ENCODE peak calls at places on chromosomes 7 and 10, in nine cellular contexts. One of them, this sample, is unnamed.

GRCh38 chr10:44569193-44570091 is 184.5 kb upstream of the CXCL12 start:
- DNase-seq in IMR-90: peak; percentile 89
- DNase-seq in transverse colon: no peak
- DNase-seq in K562: no peak
- DNase-seq in stomach: no peak
- DNase-seq in prostate gland: no peak
- DNase-seq in A549: no peak
- DNase-seq in tibial nerve: no peak
- DNase-seq in esophagus squamous epithelium: no peak
- DNase-seq in this sample: peak; percentile 18

GRCh38 chr7:66867198-66867790 is 53.7 kb upstream of the TMEM248 start:
- DNase-seq in esophagus squamous epithelium: no peak
- DNase-seq in prostate gland: no peak
- DNase-seq in tibial nerve: no peak
- DNase-seq in K562: no peak
- DNase-seq in transverse colon: no peak
- DNase-seq in IMR-90: no peak
- DNase-seq in stomach: no peak
- DNase-seq in A549: no peak
- DNase-seq in this sample: no peak

GRCh38 chr7:1501487-1502270 is 2.5 kb downstream of the INTS1 start:
- DNase-seq in K562: no peak
- DNase-seq in A549: no peak
- DNase-seq in stomach: no peak
- DNase-seq in prostate gland: no peak
- DNase-seq in tibial nerve: no peak
- DNase-seq in IMR-90: no peak
- DNase-seq in esophagus squamous epithelium: no peak
- DNase-seq in transverse colon: no peak
- DNase-seq in this sample: no peak

GRCh38 chr10:28311104-28311503 is 8.2 kb upstream of the MPP7 start:
- DNase-seq in transverse colon: no peak
- DNase-seq in tibial nerve: no peak
- DNase-seq in IMR-90: no peak
- DNase-seq in esophagus squamous epithelium: no peak
- DNase-seq in A549: no peak
- DNase-seq in prostate gland: no peak
- DNase-seq in K562: no peak
- DNase-seq in stomach: no peak
- DNase-seq in this sample: no peak

GRCh38 chr7:132072165-132072564 is 504.1 kb downstream of the PLXNA4 start:
- DNase-seq in A549: no peak
- DNase-seq in K562: no peak
- DNase-seq in IMR-90: no peak
- DNase-seq in esophagus squamous epithelium: no peak
- DNase-seq in prostate gland: no peak
- DNase-seq in tibial nerve: no peak
- DNase-seq in transverse colon: no peak
- DNase-seq in stomach: no peak
- DNase-seq in this sample: peak; percentile 69

GRCh38 chr7:140235114-140235513 is 58.3 kb upstream of the KDM7A start:
- DNase-seq in esophagus squamous epithelium: no peak
- DNase-seq in prostate gland: no peak
- DNase-seq in stomach: no peak
- DNase-seq in transverse colon: no peak
- DNase-seq in A549: no peak
- DNase-seq in tibial nerve: no peak
- DNase-seq in K562: no peak
- DNase-seq in IMR-90: no peak
- DNase-seq in this sample: no peak

GRCh38 chr10:3451516-3452185 is 279.1 kb upstream of the PITRM1 start:
- DNase-seq in esophagus squamous epithelium: no peak
- DNase-seq in transverse colon: no peak
- DNase-seq in A549: no peak
- DNase-seq in stomach: no peak
- DNase-seq in IMR-90: no peak
- DNase-seq in prostate gland: no peak
- DNase-seq in K562: no peak
- DNase-seq in tibial nerve: no peak
- DNase-seq in this sample: no peak

GRCh38 chr10:126454045-126454751 is 65.9 kb upstream of the ADAM12 start:
- DNase-seq in A549: no peak
- DNase-seq in IMR-90: no peak
- DNase-seq in tibial nerve: no peak
- DNase-seq in transverse colon: no peak
- DNase-seq in stomach: no peak
- DNase-seq in prostate gland: no peak
- DNase-seq in K562: no peak
- DNase-seq in esophagus squamous epithelium: no peak
- DNase-seq in this sample: no peak

GRCh38 chr10:43263551-43264323 is 3.1 kb downstream of the RASGEF1A start:
- DNase-seq in IMR-90: no peak
- DNase-seq in transverse colon: peak; percentile 5
- DNase-seq in stomach: peak; percentile 21
- DNase-seq in esophagus squamous epithelium: no peak
- DNase-seq in A549: peak; percentile 68
- DNase-seq in tibial nerve: no peak
- DNase-seq in prostate gland: no peak
- DNase-seq in K562: no peak
- DNase-seq in this sample: peak; percentile 10

GRCh38 chr7:116949941-116950801 is 3.1 kb upstream of the ST7 start:
- DNase-seq in A549: no peak
- DNase-seq in stomach: no peak
- DNase-seq in transverse colon: no peak
- DNase-seq in K562: peak; percentile 72
- DNase-seq in tibial nerve: no peak
- DNase-seq in IMR-90: no peak
- DNase-seq in prostate gland: no peak
- DNase-seq in esophagus squamous epithelium: no peak
- DNase-seq in this sample: no peak

DNA sequence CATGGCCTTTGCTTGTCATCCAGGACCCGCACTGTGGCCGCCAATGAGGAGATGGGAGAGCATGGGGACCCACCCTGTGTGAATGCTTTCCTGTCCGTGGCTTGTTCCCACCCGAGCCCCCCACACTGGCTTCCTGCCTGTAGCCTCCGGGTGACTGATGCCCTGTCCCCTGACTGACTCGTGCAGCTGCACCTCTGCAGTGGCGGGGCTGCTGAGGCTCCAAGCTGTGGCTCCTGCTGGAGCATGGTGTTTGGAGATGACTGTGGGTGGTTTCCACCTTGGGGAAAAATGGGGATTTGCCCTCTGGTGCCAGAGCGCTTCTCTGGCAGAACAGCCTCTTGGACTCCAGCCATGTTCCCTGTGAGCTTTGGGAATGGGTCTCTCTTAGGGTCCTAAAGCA is 2.1 kb downstream of the CAMK1D start:
- DNase-seq in stomach: no peak
- DNase-seq in IMR-90: no peak
- DNase-seq in prostate gland: no peak
- DNase-seq in K562: no peak
- DNase-seq in esophagus squamous epithelium: no peak
- DNase-seq in transverse colon: peak; percentile 21
- DNase-seq in A549: no peak
- DNase-seq in tibial nerve: no peak
- DNase-seq in this sample: no peak
- TF ChIP-seq POLR2A in stomach: no peak
- TF ChIP-seq POLR2A in IMR-90: no peak
- TF ChIP-seq POLR2A in prostate gland: no peak
- TF ChIP-seq POLR2A in K562: no peak
- TF ChIP-seq POLR2A in esophagus squamous epithelium: no peak
- TF ChIP-seq POLR2A in transverse colon: no peak
- TF ChIP-seq POLR2A in A549: no peak
- TF ChIP-seq POLR2A in tibial nerve: no peak
- TF ChIP-seq POLR2A in this sample: no peak

DNA sequence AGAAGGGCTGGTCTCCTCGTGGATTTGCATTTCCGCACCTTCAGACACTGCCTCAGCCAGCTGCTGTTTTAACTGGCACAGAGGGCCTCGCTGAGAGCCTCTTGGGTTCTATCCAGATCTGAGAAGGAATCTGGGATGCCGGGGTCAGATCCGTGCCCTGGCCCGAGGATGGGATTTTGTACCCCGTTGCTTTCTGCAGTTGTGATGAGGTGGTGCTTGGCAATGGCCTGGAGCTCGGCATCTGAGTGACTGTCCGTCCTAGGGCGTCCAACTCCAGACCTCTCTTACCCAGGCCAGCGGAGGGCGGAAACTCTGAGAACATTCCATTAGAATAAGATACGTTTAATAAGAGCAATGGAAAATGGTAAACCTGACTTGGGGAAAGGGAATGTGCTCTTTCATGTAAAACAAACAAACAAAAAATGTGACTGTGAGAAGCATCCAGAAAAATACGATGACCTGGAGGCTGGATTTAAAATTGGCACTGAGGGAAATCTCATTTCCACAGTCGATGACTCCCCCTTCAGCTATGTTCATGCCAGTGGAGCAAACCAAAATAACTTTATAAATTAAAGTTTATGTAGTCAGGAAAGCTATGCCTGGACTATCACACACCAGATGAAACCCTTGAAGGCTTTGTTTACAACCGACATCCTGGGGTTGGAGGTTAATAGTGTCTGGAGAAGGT is 39.6 kb downstream of the GRK5 start:
- DNase-seq in A549: no peak
- DNase-seq in K562: no peak
- DNase-seq in IMR-90: peak; percentile 97
- DNase-seq in prostate gland: no peak
- DNase-seq in esophagus squamous epithelium: no peak
- DNase-seq in tibial nerve: peak; percentile 42
- DNase-seq in stomach: no peak
- DNase-seq in transverse colon: no peak
- DNase-seq in this sample: peak; percentile 63
- TF ChIP-seq CTCF in A549: no peak
- TF ChIP-seq CTCF in K562: no peak
- TF ChIP-seq CTCF in IMR-90: peak; percentile 16
- TF ChIP-seq CTCF in prostate gland: peak; percentile 5
- TF ChIP-seq CTCF in esophagus squamous epithelium: no peak
- TF ChIP-seq CTCF in tibial nerve: no peak
- TF ChIP-seq CTCF in stomach: no peak
- TF ChIP-seq CTCF in transverse colon: no peak
- TF ChIP-seq CTCF in this sample: no peak

GRCh38 chr7:43870316-43870715 is 999 bp upstream of the MRPS24 start:
- DNase-seq in K562: no peak
- DNase-seq in transverse colon: no peak
- DNase-seq in IMR-90: no peak
- DNase-seq in stomach: no peak
- DNase-seq in tibial nerve: no peak
- DNase-seq in A549: no peak
- DNase-seq in prostate gland: no peak
- DNase-seq in esophagus squamous epithelium: no peak
- DNase-seq in this sample: no peak
- H3K4me3 ChIP-seq in K562: no peak overlapping the region
- H3K4me3 ChIP-seq in transverse colon: no peak overlapping the region
- H3K4me3 ChIP-seq in IMR-90: no peak overlapping the region
- H3K4me3 ChIP-seq in stomach: no peak overlapping the region
- H3K4me3 ChIP-seq in tibial nerve: no peak overlapping the region
- H3K4me3 ChIP-seq in A549: no peak overlapping the region
- H3K4me3 ChIP-seq in prostate gland: no peak overlapping the region
- H3K4me3 ChIP-seq in esophagus squamous epithelium: no peak overlapping the region
- H3K4me3 ChIP-seq in this sample: no peak overlapping the region

GRCh38 chr10:80166581-80167470 is 34.3 kb downstream of the PLAC9 start:
- DNase-seq in prostate gland: no peak
- DNase-seq in esophagus squamous epithelium: no peak
- DNase-seq in transverse colon: no peak
- DNase-seq in IMR-90: no peak
- DNase-seq in tibial nerve: no peak
- DNase-seq in A549: no peak
- DNase-seq in stomach: no peak
- DNase-seq in K562: no peak
- DNase-seq in this sample: no peak

GRCh38 chr10:80163741-80164341 is 31.3 kb downstream of the PLAC9 start:
- DNase-seq in esophagus squamous epithelium: no peak
- DNase-seq in prostate gland: no peak
- DNase-seq in stomach: peak; percentile 72
- DNase-seq in transverse colon: peak; percentile 76
- DNase-seq in IMR-90: peak; percentile 90
- DNase-seq in K562: no peak
- DNase-seq in A549: no peak
- DNase-seq in tibial nerve: no peak
- DNase-seq in this sample: no peak

GRCh38 chr10:80165173-80165572 is 32.6 kb downstream of the PLAC9 start:
- DNase-seq in transverse colon: no peak
- DNase-seq in A549: peak; percentile 25
- DNase-seq in tibial nerve: no peak
- DNase-seq in prostate gland: no peak
- DNase-seq in IMR-90: peak; percentile 67
- DNase-seq in K562: no peak
- DNase-seq in esophagus squamous epithelium: no peak
- DNase-seq in stomach: no peak
- DNase-seq in this sample: no peak

GRCh38 chr10:80167471-80167870 is 34.9 kb downstream of the PLAC9 start:
- DNase-seq in tibial nerve: no peak
- DNase-seq in prostate gland: no peak
- DNase-seq in stomach: no peak
- DNase-seq in transverse colon: no peak
- DNase-seq in K562: no peak
- DNase-seq in IMR-90: no peak
- DNase-seq in A549: no peak
- DNase-seq in esophagus squamous epithelium: no peak
- DNase-seq in this sample: no peak

DNA sequence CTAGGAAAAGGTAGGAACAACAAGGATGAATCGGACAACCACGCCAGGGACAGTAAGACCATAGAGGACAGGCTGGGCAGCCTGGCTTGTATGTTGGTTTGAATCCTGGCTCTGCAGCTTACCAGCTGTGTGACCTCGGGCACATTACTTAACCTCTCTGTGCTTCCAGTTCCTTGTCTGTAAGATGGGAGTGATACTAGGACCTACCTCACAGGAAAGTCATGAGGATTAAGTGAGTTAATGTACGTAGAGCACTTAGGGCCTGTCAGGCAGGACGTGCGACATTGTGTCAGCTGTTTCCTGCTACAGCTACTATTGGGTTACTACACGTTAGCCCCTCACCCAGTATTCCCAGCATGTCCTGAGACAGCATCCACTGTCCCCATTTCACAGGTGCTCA is 32.1 kb downstream of the PLAC9 start:
- DNase-seq in K562: no peak
- DNase-seq in IMR-90: no peak
- DNase-seq in esophagus squamous epithelium: no peak
- DNase-seq in stomach: no peak
- DNase-seq in tibial nerve: no peak
- DNase-seq in A549: no peak
- DNase-seq in prostate gland: no peak
- DNase-seq in transverse colon: no peak
- DNase-seq in this sample: no peak
- TF ChIP-seq POLR2A in K562: no peak
- TF ChIP-seq POLR2A in IMR-90: no peak
- TF ChIP-seq POLR2A in esophagus squamous epithelium: no peak
- TF ChIP-seq POLR2A in stomach: no peak
- TF ChIP-seq POLR2A in tibial nerve: no peak
- TF ChIP-seq POLR2A in A549: no peak
- TF ChIP-seq POLR2A in prostate gland: no peak
- TF ChIP-seq POLR2A in transverse colon: no peak
- TF ChIP-seq POLR2A in this sample: no peak

DNA sequence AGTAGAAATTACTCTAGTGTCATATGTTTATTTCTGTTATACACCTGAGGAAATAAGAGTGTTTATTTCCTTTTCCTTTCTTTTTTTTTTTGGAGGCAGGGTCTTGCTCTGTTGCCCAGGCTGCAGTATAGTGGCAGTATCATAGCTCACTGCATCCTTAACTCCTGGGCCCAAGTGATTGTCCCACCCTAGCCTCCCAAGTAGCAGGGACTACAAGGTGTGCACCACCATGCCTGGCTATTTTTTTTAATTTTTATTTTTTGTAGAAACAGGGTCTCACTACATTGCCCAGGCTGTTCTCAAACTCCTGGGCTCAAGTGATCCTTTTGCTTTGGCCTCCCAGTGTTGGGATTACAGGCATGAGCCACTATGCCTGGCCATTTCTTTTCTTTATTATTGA is 37.8 kb downstream of the TBC1D12 start:
- DNase-seq in transverse colon: no peak
- DNase-seq in prostate gland: no peak
- DNase-seq in esophagus squamous epithelium: no peak
- DNase-seq in stomach: no peak
- DNase-seq in K562: no peak
- DNase-seq in IMR-90: no peak
- DNase-seq in tibial nerve: no peak
- DNase-seq in A549: no peak
- DNase-seq in this sample: no peak
- TF ChIP-seq CTCF in transverse colon: no peak
- TF ChIP-seq CTCF in prostate gland: no peak
- TF ChIP-seq CTCF in esophagus squamous epithelium: no peak
- TF ChIP-seq CTCF in stomach: no peak
- TF ChIP-seq CTCF in K562: no peak
- TF ChIP-seq CTCF in IMR-90: no peak
- TF ChIP-seq CTCF in tibial nerve: no peak
- TF ChIP-seq CTCF in A549: no peak
- TF ChIP-seq CTCF in this sample: no peak